ENCODE peak calls at places on chromosomes 2 and 18, in ten cellular contexts. D is spleen, T is breast epithelium, V is suprapubic skin, G is GM23338, I is HCT116, J is stomach, W is GM12878, S is H1, Q is K562. R is an unnamed sample.

GRCh38 chr2:182023235-182023634 is 37.6 kb downstream of the PPP1R1C start:
- DNase-seq in D (no peak), T (no peak), V (no peak), G (no peak), I (no peak), J (no peak), W (no peak), S (no peak), Q (no peak), R (no peak)

GRCh38 chr2:215553946-215554345 is 118.1 kb upstream of the FN1 start:
- DNase-seq in D (no peak), T (no peak), V (no peak), G (peak), I (peak), J (no peak), W (no peak), S (no peak), Q (peak), R (no peak)

GRCh38 chr2:112762276-112762675 is 2.1 kb downstream of the CKAP2L start:
- DNase-seq in D (no peak), T (no peak), V (no peak), G (no peak), I (no peak), J (no peak), W (no peak), S (no peak), Q (no peak), R (no peak)

GRCh38 chr2:212228651-212229253 is 309.9 kb downstream of the ERBB4 start:
- DNase-seq in D (no peak), T (no peak), V (no peak), G (no peak), I (no peak), J (no peak), W (no peak), S (no peak), Q (no peak), R (no peak)

GRCh38 chr2:206920936-206921335 is 18.4 kb upstream of the CPO start:
- DNase-seq in D (no peak), T (no peak), V (no peak), G (no peak), I (no peak), J (no peak), W (no peak), S (no peak), Q (no peak), R (no peak)

GRCh38 chr2:176110975-176111663 is 4.0 kb downstream of the HOXD11 start:
- DNase-seq in D (no peak), T (no peak), V (no peak), G (peak), I (no peak), J (no peak), W (no peak), S (peak), Q (peak), R (peak)

GRCh38 chr2:99275882-99276281 is 20.4 kb upstream of the LYG2 start:
- DNase-seq in D (no peak), T (no peak), V (no peak), G (no peak), I (no peak), J (no peak), W (no peak), S (no peak), Q (no peak), R (no peak)

GRCh38 chr18:3972291-3972985 is 482.7 kb downstream of the DLGAP1 start:
- DNase-seq in D (no peak), T (no peak), V (no peak), G (peak), I (no peak), J (no peak), W (no peak), S (peak), Q (no peak), R (no peak)

GRCh38 chr2:212722046-212722445 is 183.4 kb upstream of the ERBB4 start:
- DNase-seq in D (no peak), T (no peak), V (no peak), G (no peak), I (no peak), J (no peak), W (no peak), S (no peak), Q (no peak), R (no peak)

GRCh38 chr2:176129825-176130152 is 284 bp downstream of the HOXD8 start:
- DNase-seq in D (peak), T (no peak), V (no peak), G (no peak), I (no peak), J (no peak), W (no peak), S (peak), Q (no peak), R (peak)

GRCh38 chr2:217789736-217790181 is 213.0 kb downstream of the TNS1 start:
- DNase-seq in D (peak), T (no peak), V (no peak), G (peak), I (no peak), J (peak), W (no peak), S (no peak), Q (no peak), R (no peak)

GRCh38 chr18:73947180-73947989 is 200.2 kb downstream of the FBXO15 start:
- DNase-seq in D (no peak), T (no peak), V (no peak), G (no peak), I (no peak), J (no peak), W (no peak), S (no peak), Q (no peak), R (no peak)

GRCh38 chr2:137658433-137658832 is 305.8 kb upstream of the HNMT start:
- DNase-seq in D (no peak), T (no peak), V (no peak), G (no peak), I (no peak), J (no peak), W (no peak), S (no peak), Q (no peak), R (no peak)

GRCh38 chr2:134705861-134706586 is 12.8 kb downstream of the TMEM163 start:
- DNase-seq in D (no peak), T (no peak), V (no peak), G (peak), I (no peak), J (no peak), W (no peak), S (peak), Q (no peak), R (no peak)

GRCh38 chr2:194819367-194819766 is 837.7 kb upstream of the SLC39A10 start:
- DNase-seq in D (no peak), T (no peak), V (no peak), G (peak), I (no peak), J (no peak), W (no peak), S (no peak), Q (no peak), R (no peak)

GRCh38 chr2:57602738-57603137 is 443.9 kb upstream of the VRK2 start:
- DNase-seq in D (no peak), T (no peak), V (no peak), G (no peak), I (no peak), J (no peak), W (no peak), S (no peak), Q (no peak), R (no peak)

GRCh38 chr2:8413589-8414135 is 268.2 kb upstream of the ID2 start:
- DNase-seq in D (no peak), T (no peak), V (no peak), G (no peak), I (no peak), J (peak), W (no peak), S (no peak), Q (no peak), R (peak)
- TF ChIP-seq POLR2AphosphoS5 in D (no peak), T (no peak), V (no peak), G (no peak), I (no peak), J (no peak), W (no peak), S (no peak), Q (no peak), R (no peak)

GRCh38 chr18:25587545-25587944 is 235.6 kb upstream of the ZNF521 start:
- DNase-seq in D (no peak), T (no peak), V (no peak), G (peak), I (no peak), J (no peak), W (no peak), S (no peak), Q (no peak), R (no peak)

GRCh38 chr18:25595274-25595673 is 243.3 kb upstream of the ZNF521 start:
- DNase-seq in D (no peak), T (no peak), V (no peak), G (no peak), I (no peak), J (no peak), W (no peak), S (no peak), Q (no peak), R (no peak)

GRCh38 chr18:25594351-25594750 is 242.4 kb upstream of the ZNF521 start:
- DNase-seq in D (no peak), T (no peak), V (no peak), G (no peak), I (no peak), J (no peak), W (no peak), S (no peak), Q (no peak), R (no peak)

GRCh38 chr18:25590456-25590855 is 238.5 kb upstream of the ZNF521 start:
- DNase-seq in D (no peak), T (no peak), V (no peak), G (no peak), I (no peak), J (no peak), W (no peak), S (no peak), Q (no peak), R (no peak)

DNA sequence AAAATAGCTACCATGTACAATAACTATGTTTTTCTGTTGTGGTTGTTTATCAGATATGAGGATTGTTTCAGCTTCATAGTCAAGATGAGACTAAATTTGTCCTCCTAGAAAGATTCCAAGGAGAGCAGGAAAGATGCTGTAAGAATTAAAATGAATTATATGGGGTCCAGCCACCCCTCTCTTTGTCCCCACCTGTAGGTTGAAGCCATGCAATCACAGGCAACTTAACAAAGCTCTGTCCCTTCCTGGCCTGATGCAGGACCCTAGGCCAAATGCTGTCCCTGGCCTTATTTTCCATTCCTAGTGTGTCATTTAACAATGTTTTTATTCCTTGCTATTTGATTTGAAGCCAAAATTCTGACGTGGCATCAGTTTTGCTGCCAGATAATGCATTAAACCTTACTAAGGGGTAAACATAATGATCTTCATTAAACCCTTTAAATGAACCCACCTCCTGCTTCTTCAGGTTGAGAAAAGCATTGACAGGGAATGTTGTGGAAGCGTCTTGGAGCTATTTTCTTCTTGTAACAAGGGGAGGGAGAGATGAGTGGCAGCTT is 240.9 kb upstream of the ZNF521 start:
- DNase-seq in D (no peak), T (no peak), V (no peak), G (peak), I (no peak), J (no peak), W (no peak), S (no peak), Q (no peak), R (no peak)
- TF ChIP-seq CTCF in D (no peak), T (no peak), V (no peak), G (peak), I (no peak), J (no peak), W (no peak), S (peak), Q (no peak), R (no peak)

GRCh38 chr2:119402645-119403560 is 28.8 kb upstream of the TMEM37 start:
- DNase-seq in D (no peak), T (no peak), V (no peak), G (no peak), I (no peak), J (peak), W (no peak), S (no peak), Q (no peak), R (peak)
- TF ChIP-seq POLR2AphosphoS5 in D (no peak), T (no peak), V (no peak), G (no peak), I (no peak), J (no peak), W (no peak), S (no peak), Q (no peak), R (no peak)

GRCh38 chr2:61758991-61759390 is 94.9 kb downstream of the FAM161A start:
- DNase-seq in D (no peak), T (no peak), V (no peak), G (no peak), I (no peak), J (no peak), W (no peak), S (no peak), Q (no peak), R (no peak)

GRCh38 chr2:61764035-61764800 is 89.6 kb downstream of the FAM161A start:
- DNase-seq in D (peak), T (peak), V (peak), G (peak), I (peak), J (peak), W (peak), S (peak), Q (peak), R (peak)

GRCh38 chr2:61759718-61760117 is 94.1 kb downstream of the FAM161A start:
- DNase-seq in D (no peak), T (no peak), V (no peak), G (no peak), I (no peak), J (no peak), W (no peak), S (no peak), Q (no peak), R (no peak)

GRCh38 chr2:61762292-61762691 is 91.6 kb downstream of the FAM161A start:
- DNase-seq in D (no peak), T (no peak), V (no peak), G (no peak), I (no peak), J (no peak), W (peak), S (no peak), Q (no peak), R (no peak)

GRCh38 chr2:61763605-61764034 is 90.2 kb downstream of the FAM161A start:
- DNase-seq in D (peak), T (peak), V (peak), G (no peak), I (peak), J (peak), W (no peak), S (no peak), Q (peak), R (peak)
- TF ChIP-seq CTCF in D (no peak), T (no peak), V (no peak), G (peak), I (no peak), J (no peak), W (peak), S (no peak), Q (peak), R (no peak)

GRCh38 chr18:75211002-75211621 is 515 bp downstream of the TSHZ1 start:
- DNase-seq in D (peak), T (no peak), V (no peak), G (peak), I (no peak), J (no peak), W (no peak), S (no peak), Q (peak), R (peak)
- TF ChIP-seq POLR2AphosphoS5 in D (no peak), T (no peak), V (no peak), G (no peak), I (no peak), J (no peak), W (no peak), S (no peak), Q (no peak), R (no peak)

DNA sequence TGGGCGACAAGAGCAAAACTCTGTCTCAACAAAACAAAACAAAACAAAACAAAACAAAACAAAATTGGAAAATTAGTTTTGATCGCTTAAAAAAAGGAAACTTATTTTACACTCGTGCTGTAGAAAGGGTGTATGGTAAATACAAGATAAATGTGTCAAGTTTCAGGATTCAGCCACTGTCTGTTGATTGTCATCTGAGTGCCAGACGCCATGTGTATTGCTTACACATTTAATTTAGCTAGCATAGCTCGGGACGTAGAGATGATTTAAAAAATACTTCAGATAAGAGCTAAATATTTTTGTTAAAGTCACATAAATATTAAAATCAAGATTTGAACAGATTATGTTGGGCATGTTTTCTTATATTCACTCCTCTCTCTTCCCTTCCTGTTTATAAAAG is 568.1 kb upstream of the ZNF804A start:
- DNase-seq in D (no peak), T (no peak), V (no peak), G (no peak), I (no peak), J (no peak), W (no peak), S (no peak), Q (no peak), R (no peak)
- TF ChIP-seq CTCF in D (no peak), T (no peak), V (no peak), G (no peak), I (no peak), J (no peak), W (no peak), S (no peak), Q (no peak), R (no peak)

DNA sequence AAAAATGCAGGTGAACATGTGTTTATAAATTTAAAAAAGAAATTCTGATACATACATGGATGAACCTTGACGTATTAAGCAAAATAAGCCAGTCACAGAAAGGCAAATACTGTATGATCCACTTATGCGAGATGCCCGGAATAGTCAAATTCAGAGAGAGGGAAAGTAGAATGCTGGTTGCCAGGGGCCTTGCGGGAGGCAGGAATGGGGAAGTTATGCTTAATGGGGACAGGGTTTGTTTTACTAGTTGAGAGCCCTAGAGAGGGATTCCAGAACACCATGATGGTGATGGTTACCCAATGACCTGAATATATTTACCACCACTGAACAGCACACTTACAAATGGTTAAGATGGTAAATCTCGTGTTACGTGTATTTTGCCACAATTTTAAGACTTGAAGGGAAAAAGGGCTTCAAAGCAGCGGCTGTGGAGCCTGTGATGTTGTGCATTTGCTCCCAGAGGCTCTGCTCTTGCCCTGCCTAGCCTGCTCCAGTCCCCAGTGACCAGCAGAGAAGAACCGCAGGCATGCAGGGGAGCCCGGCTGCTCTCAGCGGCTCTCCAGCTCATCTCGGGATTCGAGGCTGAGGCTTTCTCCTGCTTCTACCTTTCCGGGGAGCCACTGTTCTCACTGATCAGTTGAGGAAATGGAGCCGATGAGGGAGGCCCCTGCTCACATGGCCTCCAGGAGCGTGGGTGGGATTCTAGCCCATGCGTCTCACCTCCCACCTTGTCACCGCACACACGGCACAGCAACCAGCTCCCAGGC is 51.7 kb upstream of the TFCP2L1 start:
- DNase-seq in D (no peak), T (no peak), V (peak), G (peak), I (no peak), J (no peak), W (no peak), S (no peak), Q (no peak), R (no peak)
- TF ChIP-seq POLR2AphosphoS5 in D (no peak), T (no peak), V (no peak), G (no peak), I (no peak), J (no peak), W (peak), S (no peak), Q (no peak), R (no peak)

R was measured in transverse colon.